ENCODE peak calls at places on chromosome 9, in five cellular contexts. H is HCEC 1CT; R is stimulated activated CD4-positive, alpha-beta T cell treated with anti-CD3 and anti-CD28 coated beads, Interleukin-15, amount 100 ng/mL, for 1 hour; B is stomach; P is small intestine. F is an unnamed sample.

GRCh38 chr9:86983260-86984255 is 36.3 kb upstream of the GAS1 start:
- DNase-seq in H (peak), R (no peak), B (no peak), P (no peak), F (peak)

GRCh38 chr9:72203205-72203803 is 54.1 kb downstream of the GDA start:
- DNase-seq in H (peak), R (no peak), B (no peak), P (peak), F (peak)

GRCh38 chr9:123745933-123746332 is 184.0 kb downstream of the DENND1A start:
- DNase-seq in H (no peak), R (no peak), B (no peak), P (no peak), F (no peak)

GRCh38 chr9:129023036-129023907 is 4.9 kb downstream of the SH3GLB2 start:
- DNase-seq in H (peak), R (no peak), B (no peak), P (no peak), F (peak)

GRCh38 chr9:89805726-89806125 is 200.9 kb downstream of the GADD45G start:
- DNase-seq in H (no peak), R (no peak), B (no peak), P (no peak), F (no peak)

GRCh38 chr9:125189011-125189360 is 617 bp downstream of the PPP6C start:
- DNase-seq in H (no peak), R (peak), B (peak), P (peak), F (no peak)

GRCh38 chr9:132260846-132261245 is 93.9 kb downstream of the SETX start:
- DNase-seq in H (no peak), R (no peak), B (no peak), P (no peak), F (no peak)

GRCh38 chr9:31669311-31669710 is 715.1 kb upstream of the ACO1 start:
- DNase-seq in H (no peak), R (no peak), B (no peak), P (no peak), F (no peak)

GRCh38 chr9:109206670-109207069 is 39.6 kb upstream of the FRRS1L start:
- DNase-seq in H (no peak), R (no peak), B (no peak), P (peak), F (peak)

GRCh38 chr9:24416136-24416535 is 129.6 kb downstream of the IZUMO3 start:
- DNase-seq in H (no peak), R (no peak), B (no peak), P (no peak), F (no peak)

GRCh38 chr9:123947326-123947725 is 17.4 kb upstream of the DENND1A start:
- DNase-seq in H (no peak), R (no peak), B (no peak), P (no peak), F (no peak)

GRCh38 chr9:133848471-133848870 is 110.3 kb upstream of the SARDH start:
- DNase-seq in H (no peak), R (no peak), B (no peak), P (no peak), F (no peak)

GRCh38 chr9:102069969-102070368 is 331.5 kb upstream of the GRIN3A start:
- DNase-seq in H (no peak), R (no peak), B (no peak), P (no peak), F (no peak)

GRCh38 chr9:113463418-113464285 is at the start of gene RGS3:
- DNase-seq in H (no peak), R (no peak), B (peak), P (peak), F (no peak)

GRCh38 chr9:125986966-125987365 is 239.8 kb downstream of the PBX3 start:
- DNase-seq in H (no peak), R (no peak), B (no peak), P (no peak), F (no peak)

GRCh38 chr9:135948446-135948845 is 12.7 kb downstream of the UBAC1 start:
- DNase-seq in H (no peak), R (no peak), B (no peak), P (no peak), F (no peak)

GRCh38 chr9:98099346-98099745 is 19.7 kb downstream of the TRIM14 start:
- DNase-seq in H (no peak), R (no peak), B (no peak), P (no peak), F (no peak)

GRCh38 chr9:17776735-17777134 is 197.9 kb downstream of the SH3GL2 start:
- DNase-seq in H (no peak), R (no peak), B (peak), P (no peak), F (no peak)

GRCh38 chr9:87596862-87597261 is 99.2 kb downstream of the DAPK1 start:
- DNase-seq in H (no peak), R (no peak), B (peak), P (no peak), F (peak)

GRCh38 chr9:85746309-85746708 is 4.6 kb upstream of the AGTPBP1 start:
- DNase-seq in H (no peak), R (no peak), B (no peak), P (no peak), F (no peak)

GRCh38 chr9:95773061-95773433 is 102.4 kb upstream of the ERCC6L2 start:
- DNase-seq in H (no peak), R (no peak), B (no peak), P (no peak), F (no peak)

GRCh38 chr9:133054966-133055365 is 6.8 kb upstream of the CEL start:
- DNase-seq in H (no peak), R (no peak), B (no peak), P (no peak), F (peak)

GRCh38 chr9:18554244-18554643 is 80.3 kb downstream of the ADAMTSL1 start:
- DNase-seq in H (no peak), R (no peak), B (no peak), P (no peak), F (no peak)

GRCh38 chr9:79176298-79176697 is 395.5 kb upstream of the TLE4 start:
- DNase-seq in H (peak), R (no peak), B (no peak), P (no peak), F (no peak)

GRCh38 chr9:128392302-128393152 is 21.4 kb downstream of the URM1 start:
- DNase-seq in H (no peak), R (no peak), B (no peak), P (no peak), F (no peak)

GRCh38 chr9:16191691-16192402 is 639.0 kb downstream of the CCDC171 start:
- DNase-seq in H (peak), R (no peak), B (peak), P (peak), F (peak)

GRCh38 chr9:99231708-99232107 is 9.6 kb downstream of the SEC61B start:
- DNase-seq in H (peak), R (no peak), B (no peak), P (no peak), F (peak)

GRCh38 chr9:112203536-112203935 is 28.4 kb upstream of the SUSD1 start:
- DNase-seq in H (peak), R (no peak), B (no peak), P (no peak), F (peak)

GRCh38 chr9:93510041-93510440 is 56.7 kb upstream of the FAM120AOS start:
- DNase-seq in H (no peak), R (no peak), B (no peak), P (no peak), F (no peak)

GRCh38 chr9:78004478-78005229 is 27.0 kb downstream of the GNAQ start:
- DNase-seq in H (peak), R (no peak), B (no peak), P (peak), F (no peak)

GRCh38 chr9:74373348-74373747 is 123.8 kb upstream of the RORB start:
- DNase-seq in H (no peak), R (no peak), B (no peak), P (no peak), F (no peak)

GRCh38 chr9:120715331-120715924 is 1.2 kb upstream of the MEGF9 start:
- DNase-seq in H (peak), R (no peak), B (no peak), P (no peak), F (peak)

GRCh38 chr9:137580209-137580957 is 1.7 kb upstream of the DPH7 start:
- DNase-seq in H (no peak), R (no peak), B (no peak), P (no peak), F (no peak)

GRCh38 chr9:124248066-124248465 is 9.7 kb upstream of the NEK6 start:
- DNase-seq in H (no peak), R (no peak), B (no peak), P (peak), F (peak)

GRCh38 chr9:89189215-89189614 is 10.6 kb upstream of the SHC3 start:
- DNase-seq in H (peak), R (no peak), B (no peak), P (no peak), F (no peak)

GRCh38 chr9:70406446-70406862 is 8.0 kb downstream of the KLF9 start:
- DNase-seq in H (no peak), R (no peak), B (no peak), P (no peak), F (peak)

GRCh38 chr9:115117999-115118470 is at the start of gene TNC:
- DNase-seq in H (peak), R (no peak), B (peak), P (no peak), F (peak)

GRCh38 chr9:34550016-34550680 is 27.4 kb upstream of the ENHO start:
- DNase-seq in H (no peak), R (no peak), B (peak), P (no peak), F (no peak)

GRCh38 chr9:112050544-112051475 is 124.3 kb downstream of the SUSD1 start:
- DNase-seq in H (peak), R (no peak), B (peak), P (peak), F (peak)

GRCh38 chr9:19894975-19895374 is 106.1 kb upstream of the SLC24A2 start:
- DNase-seq in H (peak), R (no peak), B (no peak), P (no peak), F (no peak)